ENCODE peak calls at places on chromosomes 1 and 21, in five cellular contexts. K is activated T-cell treated with anti-CD3 and anti-CD28 coated beads for 1 hour, A is H54, C is GM04504, Q is PC-3. P is an unnamed sample.

GRCh38 chr21:34021726-34022125 is 51.7 kb upstream of the MRPS6 start:
- DNase-seq in K (no peak), A (no peak), C (no peak), Q (no peak), P (no peak)

GRCh38 chr1:2135425-2135824 is 59.1 kb downstream of the FAAP20 start:
- DNase-seq in K (no peak), A (no peak), C (peak; percentile 39), Q (peak; percentile 21), P (peak; percentile 80)

GRCh38 chr21:26177741-26178452 is 7.3 kb upstream of the APP start:
- DNase-seq in K (no peak), A (no peak), C (no peak), Q (no peak), P (no peak)

GRCh38 chr1:93346472-93346991 is 825 bp downstream of the DR1 start:
- DNase-seq in K (peak; percentile 6), A (no peak), C (no peak), Q (peak; percentile 24), P (peak; percentile 33)

GRCh38 chr1:182783068-182783467 is 6.5 kb upstream of the NPL start:
- DNase-seq in K (no peak), A (no peak), C (no peak), Q (no peak), P (no peak)

GRCh38 chr1:205056188-205056611 is 13.2 kb downstream of the CNTN2 start:
- DNase-seq in K (no peak), A (no peak), C (no peak), Q (no peak), P (no peak)

GRCh38 chr1:166197597-166197996 is 30.8 kb upstream of the FAM78B start:
- DNase-seq in K (no peak), A (no peak), C (no peak), Q (no peak), P (peak; percentile 78)

GRCh38 chr1:38527373-38527966 is 332.1 kb downstream of the RRAGC start:
- DNase-seq in K (peak; percentile 7), A (no peak), C (no peak), Q (peak; percentile 38), P (no peak)

GRCh38 chr1:65762081-65762862 is 30.4 kb upstream of the PDE4B start:
- DNase-seq in K (no peak), A (no peak), C (peak; percentile 16), Q (peak; percentile 65), P (no peak)

GRCh38 chr1:117117697-117118096 is 3.9 kb downstream of the TRIM45 start:
- DNase-seq in K (no peak), A (no peak), C (no peak), Q (no peak), P (no peak)

GRCh38 chr1:82371844-82372498 is 571.2 kb downstream of the ADGRL2 start:
- DNase-seq in K (no peak), A (no peak), C (no peak), Q (no peak), P (no peak)

P was measured in kidney tubule cell.